ENCODE peak calls at places on chromosomes 2 and 18, in seven cellular contexts. H, V, B, K, O, E and I are unnamed samples.

GRCh38 chr2:128289439-128289838 is 29.2 kb downstream of the HS6ST1 start:
- DNase-seq in B (no peak), K (no peak), H (peak), V (peak), O (no peak), E (peak), I (no peak)

GRCh38 chr2:71620116-71620515 is 166.8 kb downstream of the DYSF start:
- DNase-seq in V (no peak), E (no peak), H (no peak), K (no peak), O (no peak), B (peak), I (no peak)

GRCh38 chr2:101406867-101407266 is 19.6 kb upstream of the CREG2 start:
- DNase-seq in H (no peak), E (peak), O (peak), K (peak), V (no peak), B (no peak), I (no peak)

GRCh38 chr2:236172238-236172865 is 4.2 kb upstream of the GBX2 start:
- DNase-seq in H (peak), O (no peak), B (no peak), E (no peak), K (no peak), V (peak), I (no peak)

GRCh38 chr2:73101626-73102256 is 11.0 kb downstream of the RAB11FIP5 start:
- DNase-seq in O (no peak), E (no peak), B (no peak), V (peak), H (no peak), K (no peak), I (no peak)

GRCh38 chr2:9199716-9200633 is 6.6 kb upstream of the ASAP2 start:
- DNase-seq in K (peak), O (no peak), E (peak), V (no peak), B (no peak), H (no peak), I (no peak)

GRCh38 chr2:97995026-97995733 is 568 bp downstream of the TMEM131 start:
- DNase-seq in K (peak), E (peak), B (peak), O (peak), V (peak), H (peak), I (peak)

GRCh38 chr2:133774675-133775005 is 206.4 kb upstream of the NCKAP5 start:
- DNase-seq in E (no peak), K (no peak), O (no peak), B (no peak), V (no peak), H (no peak), I (no peak)

GRCh38 chr2:44549099-44549471 is 187.3 kb downstream of the CAMKMT start:
- DNase-seq in B (no peak), O (peak), E (peak), K (peak), V (no peak), H (no peak), I (no peak)

GRCh38 chr2:68605939-68606338 is 37.4 kb upstream of the PROKR1 start:
- DNase-seq in K (no peak), B (no peak), V (no peak), O (no peak), H (no peak), E (no peak), I (peak)

GRCh38 chr18:41134426-41134825 is 820.6 kb upstream of the PIK3C3 start:
- DNase-seq in O (peak), V (no peak), E (peak), H (no peak), K (peak), B (no peak), I (no peak)

GRCh38 chr2:235034270-235035135 is 82.7 kb downstream of the SH3BP4 start:
- DNase-seq in E (no peak), V (no peak), O (no peak), B (no peak), H (no peak), K (no peak), I (no peak)

GRCh38 chr18:34631567-34631966 is 78.5 kb upstream of the DTNA start:
- DNase-seq in V (no peak), E (no peak), H (no peak), O (no peak), K (no peak), B (no peak), I (no peak)

GRCh38 chr2:241514545-241514944 is 6.2 kb upstream of the STK25 start:
- DNase-seq in B (no peak), O (no peak), K (peak), E (peak), H (no peak), V (no peak), I (no peak)

GRCh38 chr2:46983065-46983801 is 67.6 kb upstream of the MCFD2 start:
- DNase-seq in K (peak), H (no peak), B (no peak), O (peak), E (peak), V (peak), I (no peak)

GRCh38 chr2:230895536-230896345 is 29.3 kb downstream of the GPR55 start:
- DNase-seq in K (no peak), V (no peak), E (no peak), H (no peak), O (peak), B (peak), I (peak)

GRCh38 chr2:43472527-43473194 is 123.2 kb downstream of the THADA start:
- DNase-seq in E (no peak), B (no peak), V (no peak), O (peak), H (no peak), K (peak), I (no peak)

GRCh38 chr2:120436885-120437603 is 91.1 kb downstream of the INHBB start:
- DNase-seq in H (peak), V (peak), E (peak), O (peak), B (peak), K (peak), I (peak)

GRCh38 chr2:134718095-134718955 is 475 bp downstream of the TMEM163 start:
- DNase-seq in E (peak), K (no peak), O (no peak), B (no peak), H (peak), V (peak), I (no peak)

GRCh38 chr2:239579524-239580198 is 178.8 kb upstream of the HDAC4 start:
- DNase-seq in B (no peak), H (no peak), E (no peak), K (no peak), V (no peak), O (no peak), I (no peak)

GRCh38 chr2:196980498-196980897 is 54.0 kb upstream of the PGAP1 start:
- DNase-seq in E (peak), O (no peak), V (no peak), K (no peak), H (no peak), B (no peak), I (no peak)

GRCh38 chr2:101295895-101296294 is 12.6 kb downstream of the RNF149 start:
- DNase-seq in O (no peak), E (peak), B (no peak), V (no peak), H (no peak), K (peak), I (no peak)

GRCh38 chr2:18047896-18048657 is 169.6 kb downstream of the KCNS3 start:
- DNase-seq in B (no peak), E (peak), H (no peak), V (no peak), O (peak), K (peak), I (no peak)

GRCh38 chr2:144514731-144515424 is 5.0 kb downstream of the ZEB2 start:
- DNase-seq in O (no peak), H (no peak), V (no peak), B (no peak), K (no peak), E (peak), I (no peak)

GRCh38 chr18:48952287-48953095 is 1.7 kb upstream of the SMAD7 start:
- DNase-seq in V (peak), B (peak), E (peak), O (peak), H (peak), K (peak), I (peak)

GRCh38 chr2:36455788-36456187 is 100.2 kb downstream of the CRIM1 start:
- DNase-seq in V (no peak), H (peak), K (peak), O (no peak), E (peak), B (no peak), I (no peak)

GRCh38 chr2:172931923-172932520 is 143.6 kb upstream of the MAP3K20 start:
- DNase-seq in B (peak), H (peak), V (peak), K (peak), E (peak), O (peak), I (peak)

GRCh38 chr18:79413025-79413424 is 17.3 kb downstream of the NFATC1 start:
- DNase-seq in E (no peak), K (no peak), O (no peak), V (no peak), H (no peak), B (no peak), I (no peak)

GRCh38 chr2:182937864-182938263 is 71.4 kb upstream of the FRZB start:
- DNase-seq in O (peak), B (no peak), E (no peak), H (no peak), V (no peak), K (no peak), I (no peak)

GRCh38 chr2:121579326-121579725 is 48.6 kb downstream of the RNU4ATAC start:
- DNase-seq in H (no peak), K (no peak), B (no peak), E (peak), V (no peak), O (no peak), I (no peak)

GRCh38 chr2:64359892-64360657 is 93.9 kb upstream of the LGALSL start:
- DNase-seq in H (no peak), O (peak), V (no peak), B (peak), K (peak), E (peak), I (peak)

GRCh38 chr18:45166341-45167108 is 448.8 kb upstream of the SLC14A2 start:
- DNase-seq in K (peak), E (peak), B (no peak), O (peak), H (no peak), V (no peak), I (peak)

GRCh38 chr2:17800219-17800618 is 16.0 kb upstream of the MSGN1 start:
- DNase-seq in O (no peak), V (no peak), B (no peak), K (peak), H (no peak), E (peak), I (no peak)

GRCh38 chr2:228541794-228542193 is 360.3 kb upstream of the SPHKAP start:
- DNase-seq in O (peak), V (no peak), K (peak), H (no peak), B (no peak), E (peak), I (no peak)

GRCh38 chr2:187224989-187225388 is 223.1 kb downstream of the CALCRL start:
- DNase-seq in O (no peak), H (peak), V (peak), K (no peak), E (no peak), B (no peak), I (no peak)

GRCh38 chr2:233409286-233409991 is 55.1 kb downstream of the DGKD start:
- DNase-seq in H (no peak), O (no peak), E (no peak), B (no peak), K (no peak), V (no peak), I (peak)

GRCh38 chr2:86617153-86617552 is 6.5 kb downstream of the RNF103 start:
- DNase-seq in E (no peak), V (no peak), H (no peak), O (no peak), K (no peak), B (no peak), I (no peak)
- H3K4me3 ChIP-seq in E (no peak), V (no peak), H (no peak), O (no peak), K (no peak), B (no peak), I (no peak)

GRCh38 chr18:63106727-63107126 is 212.8 kb downstream of the BCL2 start:
- DNase-seq in B (no peak), O (no peak), K (no peak), H (no peak), E (no peak), V (no peak), I (no peak)
- H3K4me3 ChIP-seq in B (no peak), O (no peak), K (no peak), H (no peak), E (no peak), V (no peak), I (no peak)

GRCh38 chr2:39142012-39142346 is 21.1 kb upstream of the SOS1 start:
- DNase-seq in O (no peak), H (no peak), B (no peak), K (no peak), E (no peak), V (no peak), I (no peak)

GRCh38 chr2:39141346-39142011 is 20.6 kb upstream of the SOS1 start:
- DNase-seq in O (no peak), B (no peak), E (no peak), H (peak), K (no peak), V (peak), I (no peak)

GRCh38 chr2:39144411-39144810 is 23.6 kb upstream of the SOS1 start:
- DNase-seq in K (no peak), E (no peak), H (no peak), O (peak), V (no peak), B (no peak), I (no peak)

GRCh38 chr2:39140322-39140847 is 19.5 kb upstream of the SOS1 start:
- DNase-seq in B (no peak), O (no peak), K (no peak), V (no peak), H (no peak), E (no peak), I (no peak)

DNA sequence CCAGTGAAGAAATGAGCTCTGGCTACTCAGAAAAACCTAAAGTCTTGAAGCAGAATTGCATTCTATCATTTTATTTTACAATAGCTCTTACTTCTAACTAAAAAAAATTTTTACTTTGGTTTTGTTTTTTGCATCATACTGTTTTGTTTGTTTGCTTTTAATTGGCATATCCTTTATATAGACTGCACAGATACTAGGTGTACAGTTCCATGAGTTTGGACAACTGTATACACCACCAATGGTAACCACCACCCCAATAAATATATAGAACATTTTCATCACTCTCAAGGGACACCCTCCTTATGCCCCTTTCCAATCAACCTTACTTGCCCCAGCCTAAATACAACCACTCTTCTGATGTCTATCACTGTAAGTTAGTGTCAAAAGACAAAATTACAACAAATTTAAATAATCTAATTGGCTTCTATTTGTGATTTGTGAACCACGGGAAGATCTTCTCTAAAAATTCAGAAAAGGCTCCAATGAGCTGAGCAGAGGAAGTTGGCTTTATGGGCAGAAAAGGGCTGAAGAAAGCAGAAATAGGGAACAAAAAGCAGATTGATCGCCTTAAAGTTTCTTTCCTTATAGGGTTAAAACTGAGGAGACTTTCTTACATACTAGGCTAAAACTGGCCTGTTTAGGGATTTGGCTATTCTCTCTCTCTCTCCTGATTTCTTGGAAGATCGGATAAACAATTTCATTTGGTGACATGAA is 22.2 kb upstream of the SOS1 start:
- DNase-seq in B (no peak), K (no peak), E (no peak), V (no peak), H (no peak), O (no peak), I (no peak)
- H3K4me3 ChIP-seq in B (no peak), K (no peak), E (no peak), V (no peak), H (no peak), O (no peak), I (no peak)

DNA sequence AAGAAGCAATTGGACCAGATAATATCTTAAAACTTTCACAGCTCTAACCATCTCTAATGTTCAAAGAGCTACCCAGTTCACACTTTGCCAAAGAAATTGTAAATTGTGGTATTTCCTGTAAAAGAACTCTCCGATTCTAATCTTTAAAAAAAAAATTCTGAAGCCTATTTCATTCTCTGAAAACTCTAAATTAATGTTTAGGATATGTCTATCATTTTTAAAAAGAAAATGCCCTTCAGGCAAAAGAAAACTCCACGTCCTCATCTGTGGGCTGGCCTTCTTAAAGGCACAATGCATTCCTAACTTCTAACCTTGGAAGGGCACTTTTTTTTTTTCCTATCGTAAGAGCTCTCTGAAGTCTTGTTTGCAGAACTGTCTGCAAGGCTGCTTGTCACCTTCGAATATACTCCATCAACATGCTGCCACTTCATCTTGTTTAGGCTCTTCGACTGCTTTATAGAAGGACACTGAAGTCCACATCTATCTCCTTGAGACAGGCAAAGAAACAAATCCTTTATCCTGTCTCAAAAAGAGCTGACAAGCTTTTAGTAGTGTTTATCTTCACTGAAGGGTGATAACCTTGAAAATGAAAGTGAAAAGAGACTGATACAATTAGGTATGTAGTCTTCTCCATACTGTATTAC is 124.3 kb upstream of the SLC39A10 start:
- DNase-seq in E (peak), H (no peak), B (no peak), K (peak), O (no peak), V (no peak), I (peak)
- H3K4me3 ChIP-seq in E (peak), H (no peak), B (no peak), K (peak), O (no peak), V (no peak), I (no peak)

GRCh38 chr2:60515751-60516226 is 37.7 kb downstream of the BCL11A start:
- DNase-seq in K (peak), H (no peak), B (no peak), E (peak), V (no peak), O (peak), I (no peak)
- H3K4me3 ChIP-seq in K (no peak), H (no peak), B (no peak), E (no peak), V (no peak), O (no peak), I (no peak)